ENCODE peak calls at places on chromosomes 4 and X, in eight cellular contexts. P is small intestine, F is pancreas, X is stomach, Q is upper lobe of right lung, Y is right cardiac atrium, L is uterus, G is aorta. E is an unnamed sample.

GRCh38 chr4:138841341-138841740 is 174.2 kb upstream of the NOCT start:
- DNase-seq in P (no peak), F (no peak), X (no peak), Q (no peak), Y (no peak), L (no peak), G (no peak), E (no peak)

GRCh38 chrX:49059209-49060191 is 701 bp downstream of the CCDC120 start:
- DNase-seq in P (peak), F (no peak), X (peak), Q (no peak), Y (no peak), L (no peak), G (no peak), E (no peak)

GRCh38 chrX:153816821-153817220 is 13.5 kb downstream of the PDZD4 start:
- DNase-seq in P (no peak), F (no peak), X (no peak), Q (no peak), Y (peak), L (no peak), G (peak), E (no peak)

GRCh38 chr4:96035727-96036126 is 195.8 kb downstream of the PDHA2 start:
- DNase-seq in P (no peak), F (no peak), X (no peak), Q (no peak), Y (no peak), L (no peak), G (no peak), E (no peak)

GRCh38 chr4:122234686-122235085 is 82.6 kb downstream of the BLTP1 start:
- DNase-seq in P (no peak), F (no peak), X (no peak), Q (no peak), Y (no peak), L (no peak), G (no peak), E (no peak)

GRCh38 chr4:186621959-186622553 is 66.7 kb upstream of the MTNR1A start:
- DNase-seq in P (no peak), F (no peak), X (no peak), Q (no peak), Y (no peak), L (no peak), G (no peak), E (no peak)

GRCh38 chrX:81120936-81121351 is 80.8 kb downstream of the HMGN5 start:
- DNase-seq in P (peak), F (peak), X (peak), Q (no peak), Y (peak), L (peak), G (no peak), E (peak)

GRCh38 chr4:151865744-151866143 is 104.9 kb upstream of the GATB start:
- DNase-seq in P (no peak), F (no peak), X (no peak), Q (no peak), Y (no peak), L (no peak), G (no peak), E (no peak)

GRCh38 chr4:57233391-57233790 is 123.2 kb upstream of the IGFBP7 start:
- DNase-seq in P (no peak), F (no peak), X (no peak), Q (no peak), Y (no peak), L (no peak), G (no peak), E (no peak)

GRCh38 chrX:13763489-13763888 is 28.9 kb downstream of the OFD1 start:
- DNase-seq in P (no peak), F (no peak), X (peak), Q (no peak), Y (peak), L (no peak), G (peak), E (peak)

GRCh38 chr4:128558896-128559669 is 250.4 kb upstream of the JADE1 start:
- DNase-seq in P (no peak), F (no peak), X (no peak), Q (no peak), Y (peak), L (peak), G (peak), E (no peak)

GRCh38 chr4:123937612-123938011 is 541.0 kb downstream of the SPRY1 start:
- DNase-seq in P (no peak), F (no peak), X (no peak), Q (no peak), Y (no peak), L (no peak), G (no peak), E (no peak)

GRCh38 chr4:80307183-80307735 is 28.3 kb upstream of the CFAP299 start:
- DNase-seq in P (no peak), F (no peak), X (no peak), Q (no peak), Y (no peak), L (no peak), G (no peak), E (no peak)

GRCh38 chrX:125436855-125437254 is 117.2 kb downstream of the TEX13C start:
- DNase-seq in P (no peak), F (no peak), X (no peak), Q (no peak), Y (no peak), L (no peak), G (no peak), E (no peak)

GRCh38 chr4:54902261-54902660 is 223.1 kb downstream of the KDR start:
- DNase-seq in P (no peak), F (no peak), X (no peak), Q (no peak), Y (no peak), L (no peak), G (no peak), E (no peak)

GRCh38 chr4:52926575-52926974 is 64.5 kb downstream of the RASL11B start:
- DNase-seq in P (no peak), F (no peak), X (no peak), Q (no peak), Y (no peak), L (no peak), G (no peak), E (no peak)

GRCh38 chrX:108250654-108251579 is 159.3 kb downstream of the ATG4A start:
- DNase-seq in P (no peak), F (no peak), X (no peak), Q (no peak), Y (peak), L (peak), G (no peak), E (no peak)

GRCh38 chr4:151541438-151542071 is 132.6 kb downstream of the FHIP1A start:
- DNase-seq in P (no peak), F (no peak), X (no peak), Q (no peak), Y (no peak), L (peak), G (no peak), E (no peak)

GRCh38 chr4:40856836-40857362 is 107.1 kb downstream of the NSUN7 start:
- DNase-seq in P (peak), F (peak), X (peak), Q (peak), Y (peak), L (peak), G (peak), E (peak)

GRCh38 chrX:31036895-31037294 is 34.9 kb downstream of the FTHL17 start:
- DNase-seq in P (peak), F (peak), X (peak), Q (no peak), Y (peak), L (peak), G (peak), E (no peak)

GRCh38 chr4:6221296-6221850 is 21.0 kb upstream of the JAKMIP1 start:
- DNase-seq in P (no peak), F (no peak), X (peak), Q (no peak), Y (no peak), L (no peak), G (no peak), E (no peak)

GRCh38 chrX:42930951-42931350 is 153.0 kb upstream of the PPP1R2C start:
- DNase-seq in P (no peak), F (no peak), X (no peak), Q (no peak), Y (no peak), L (no peak), G (no peak), E (no peak)

GRCh38 chrX:21798677-21799219 is 40.7 kb upstream of the MBTPS2 start:
- DNase-seq in P (peak), F (peak), X (peak), Q (no peak), Y (no peak), L (no peak), G (no peak), E (peak)

GRCh38 chr4:27018910-27019309 is 158.3 kb downstream of the STIM2 start:
- DNase-seq in P (no peak), F (no peak), X (no peak), Q (no peak), Y (no peak), L (no peak), G (no peak), E (no peak)

GRCh38 chrX:9724711-9725110 is 40.9 kb downstream of the GPR143 start:
- DNase-seq in P (no peak), F (no peak), X (no peak), Q (no peak), Y (no peak), L (no peak), G (no peak), E (no peak)

GRCh38 chr4:114386637-114387233 is 211.9 kb upstream of the UGT8 start:
- DNase-seq in P (peak), F (no peak), X (no peak), Q (no peak), Y (no peak), L (no peak), G (no peak), E (no peak)

GRCh38 chr4:1348746-1349145 is 1.7 kb downstream of the UVSSA start:
- DNase-seq in P (no peak), F (peak), X (no peak), Q (no peak), Y (peak), L (no peak), G (no peak), E (no peak)
- H3K27ac ChIP-seq in P (no peak), F (no peak), X (peak), Q (peak), Y (no peak), L (peak), G (peak), E (no peak)

DNA sequence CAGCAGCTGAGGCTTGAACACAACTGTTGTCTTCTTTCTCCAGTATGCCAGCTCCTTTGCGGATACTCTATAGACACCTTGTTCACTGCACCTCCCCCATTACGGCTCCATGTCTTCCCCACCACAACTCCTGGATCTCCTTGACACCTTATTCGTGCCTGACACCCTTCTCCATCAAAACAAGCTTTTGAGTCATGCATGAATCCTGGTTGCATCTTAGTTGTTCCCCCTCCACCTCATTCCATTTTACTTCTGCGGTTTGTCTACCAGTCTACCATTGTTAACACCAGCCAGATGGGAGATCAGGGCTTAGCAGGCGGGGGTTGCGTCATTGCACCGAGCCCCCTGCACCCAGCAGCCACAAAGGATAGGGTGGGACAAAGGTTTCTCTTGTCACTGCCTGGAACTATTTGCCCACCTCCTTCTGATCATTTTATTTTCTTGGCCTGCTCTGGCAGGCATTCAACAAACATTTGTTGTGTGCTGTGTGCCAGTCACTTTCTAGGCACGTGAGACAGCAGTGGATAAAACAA is 2.0 kb upstream of the CDK16 start:
- DNase-seq in P (no peak), F (no peak), X (no peak), Q (no peak), Y (no peak), L (no peak), G (no peak), E (no peak)
- H3K4me3 ChIP-seq in P (no peak), F (no peak), X (no peak), Q (no peak), Y (no peak), L (no peak), G (no peak), E (no peak)

GRCh38 chrX:68881911-68882310 is 53.1 kb downstream of the EFNB1 start:
- DNase-seq in P (no peak), F (no peak), X (no peak), Q (no peak), Y (no peak), L (no peak), G (no peak), E (no peak)

GRCh38 chrX:68878977-68879376 is 50.2 kb downstream of the EFNB1 start:
- DNase-seq in P (peak), F (no peak), X (no peak), Q (no peak), Y (no peak), L (no peak), G (no peak), E (no peak)

GRCh38 chrX:68877606-68878005 is 48.8 kb downstream of the EFNB1 start:
- DNase-seq in P (no peak), F (no peak), X (no peak), Q (no peak), Y (no peak), L (no peak), G (no peak), E (no peak)

GRCh38 chrX:68883800-68884199 is 55.0 kb downstream of the EFNB1 start:
- DNase-seq in P (peak), F (no peak), X (no peak), Q (no peak), Y (no peak), L (no peak), G (no peak), E (no peak)

DNA sequence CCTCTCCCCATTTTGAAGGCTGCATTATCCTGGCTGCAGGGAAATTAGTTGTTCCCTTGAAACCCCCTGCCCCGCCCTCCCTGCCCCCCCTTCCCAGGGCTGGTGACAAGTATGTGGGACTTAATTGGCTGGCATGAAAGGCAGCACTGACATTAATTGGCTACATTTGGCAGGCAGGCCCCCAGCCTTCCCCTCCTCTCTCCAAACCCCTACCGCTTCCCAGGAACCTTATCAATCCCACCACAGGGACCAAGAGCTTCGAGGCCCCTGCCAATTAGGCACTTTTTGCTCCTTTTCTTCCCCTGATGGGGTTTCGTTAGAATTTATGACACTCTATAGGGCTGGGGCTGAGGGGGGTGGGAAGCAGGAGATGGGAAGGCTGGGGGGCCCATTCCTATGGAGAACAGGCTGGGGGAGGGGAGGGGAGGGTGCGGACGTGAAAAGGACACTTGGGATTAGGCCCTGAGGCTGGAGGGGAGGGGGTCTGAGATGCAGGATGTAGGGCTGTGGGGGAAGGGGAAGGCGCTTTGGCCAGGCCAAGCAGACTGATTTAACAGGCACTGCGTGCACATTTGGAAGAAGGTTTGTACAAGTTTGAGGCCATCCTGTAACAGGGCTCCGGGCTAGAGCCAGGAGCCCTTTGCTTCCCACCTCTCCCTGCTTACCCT is 52.2 kb downstream of the EFNB1 start:
- DNase-seq in P (no peak), F (no peak), X (no peak), Q (no peak), Y (no peak), L (no peak), G (no peak), E (no peak)
- H3K27ac ChIP-seq in P (no peak), F (no peak), X (no peak), Q (no peak), Y (peak), L (no peak), G (no peak), E (no peak)

DNA sequence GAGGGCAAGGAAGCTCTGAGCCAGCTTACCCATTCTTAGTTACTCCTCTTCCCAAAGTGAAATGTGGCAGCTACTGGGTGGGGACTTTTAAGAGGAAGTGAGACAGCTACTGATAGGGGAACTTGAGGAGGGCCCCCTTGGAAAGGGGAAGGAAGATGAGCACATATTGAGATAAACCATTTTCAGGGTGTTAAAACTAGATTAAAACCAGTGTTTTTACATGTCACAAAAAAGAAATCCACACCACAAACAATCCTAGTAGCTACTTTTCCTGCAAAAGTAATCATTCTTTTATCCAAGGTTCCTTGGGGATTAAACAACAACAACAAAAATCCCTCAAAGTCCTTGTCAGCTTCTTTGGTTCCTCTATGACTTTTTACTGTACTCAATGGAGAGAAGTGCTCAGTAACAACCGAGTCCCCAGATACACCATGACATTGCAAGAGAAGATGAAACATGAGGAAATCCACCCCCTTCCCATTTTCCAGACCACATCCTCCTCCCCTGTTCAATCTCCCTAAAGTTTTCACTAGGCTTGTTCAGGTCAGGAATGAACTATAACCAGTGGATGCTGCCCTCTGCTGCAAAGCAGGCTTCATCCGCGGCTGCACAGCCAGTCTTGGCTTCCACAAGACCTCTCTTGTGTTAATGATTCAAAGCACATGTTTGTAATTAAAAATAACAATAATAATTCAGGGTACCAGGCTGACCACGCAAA is 113.5 kb upstream of the TMEM164 start:
- DNase-seq in P (no peak), F (no peak), X (no peak), Q (no peak), Y (peak), L (no peak), G (no peak), E (no peak)
- H3K4me3 ChIP-seq in P (no peak), F (no peak), X (no peak), Q (no peak), Y (no peak), L (no peak), G (no peak), E (no peak)

DNA sequence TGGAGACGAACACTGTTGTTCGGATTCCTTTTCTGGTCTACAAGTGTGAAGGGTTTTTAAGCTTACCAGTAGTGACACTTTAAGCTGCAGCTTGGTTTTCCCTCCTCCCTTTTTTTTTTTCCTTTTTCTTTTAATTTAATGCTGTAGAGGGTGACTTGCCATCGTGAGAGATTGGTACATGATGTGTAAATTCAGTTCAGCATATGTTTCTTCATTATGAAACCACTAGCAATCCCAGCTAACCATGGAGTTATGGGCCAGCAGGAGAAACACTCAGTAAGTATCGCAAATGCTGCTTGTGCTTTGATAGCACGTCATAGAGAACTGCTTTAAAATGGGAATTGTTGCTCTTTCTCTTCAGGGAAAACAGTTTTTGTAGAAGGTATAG is 165.1 kb downstream of the RAPGEF2 start:
- DNase-seq in P (no peak), F (no peak), X (no peak), Q (no peak), Y (no peak), L (no peak), G (no peak), E (no peak)
- H3K27ac ChIP-seq in P (no peak), F (no peak), X (no peak), Q (peak), Y (peak), L (no peak), G (peak), E (peak)

GRCh38 chr4:1637580-1638271 is 46.4 kb downstream of the FAM53A start:
- DNase-seq in P (no peak), F (no peak), X (no peak), Q (no peak), Y (peak), L (no peak), G (no peak), E (no peak)

GRCh38 chr4:1639299-1639868 is 44.7 kb downstream of the FAM53A start:
- DNase-seq in P (peak), F (no peak), X (no peak), Q (no peak), Y (no peak), L (no peak), G (no peak), E (no peak)

GRCh38 chr4:1638873-1639272 is 45.2 kb downstream of the FAM53A start:
- DNase-seq in P (no peak), F (no peak), X (no peak), Q (no peak), Y (peak), L (no peak), G (no peak), E (no peak)

GRCh38 chr4:1636490-1637211 is 47.5 kb downstream of the FAM53A start:
- DNase-seq in P (no peak), F (no peak), X (no peak), Q (no peak), Y (no peak), L (no peak), G (no peak), E (no peak)

DNA sequence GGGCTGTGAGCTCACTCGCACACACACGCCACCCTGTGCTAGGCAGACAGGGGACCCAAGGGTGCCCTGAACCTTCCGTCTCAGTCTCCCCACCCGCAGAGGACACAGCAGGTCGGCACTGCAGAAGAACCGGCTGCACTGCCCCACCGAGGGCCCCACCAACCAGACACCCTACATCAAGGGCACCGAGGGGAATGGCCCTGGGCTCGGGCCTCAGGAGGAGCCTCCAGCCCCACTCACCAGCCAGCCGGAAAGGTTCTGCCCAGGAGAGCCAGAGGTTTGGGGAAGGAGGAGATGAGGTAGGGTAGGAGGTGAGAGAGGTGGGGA is 45.9 kb downstream of the FAM53A start:
- DNase-seq in P (no peak), F (no peak), X (no peak), Q (no peak), Y (peak), L (no peak), G (no peak), E (no peak)
- H3K4me3 ChIP-seq in P (no peak), F (no peak), X (no peak), Q (no peak), Y (no peak), L (no peak), G (no peak), E (no peak)

DNA sequence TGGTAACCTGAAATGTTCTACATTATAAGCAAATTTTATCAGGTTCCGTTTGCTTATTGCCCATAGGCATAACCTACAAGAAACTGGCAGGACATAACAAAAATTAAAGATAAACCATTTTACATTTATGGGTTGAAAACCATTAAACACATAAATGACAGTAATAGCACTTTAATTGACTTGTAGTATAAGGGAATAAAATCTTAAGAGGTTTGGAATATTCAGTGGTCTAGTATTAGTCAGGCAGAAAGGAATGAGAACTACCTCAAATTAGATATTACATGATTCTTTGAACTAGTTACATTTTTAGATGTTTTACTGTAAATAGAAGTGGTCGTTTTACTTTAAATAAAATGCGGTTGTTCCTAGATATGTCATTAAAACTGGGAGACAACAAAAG is 111.9 kb downstream of the ADAMTS3 start:
- DNase-seq in P (no peak), F (no peak), X (no peak), Q (no peak), Y (no peak), L (no peak), G (no peak), E (no peak)
- H3K27ac ChIP-seq in P (no peak), F (no peak), X (no peak), Q (no peak), Y (no peak), L (no peak), G (no peak), E (no peak)

GRCh38 chr4:25951390-25951952 is 37.5 kb downstream of the SMIM20 start:
- DNase-seq in P (no peak), F (no peak), X (no peak), Q (no peak), Y (no peak), L (no peak), G (no peak), E (no peak)
- H3K4me3 ChIP-seq in P (no peak), F (no peak), X (no peak), Q (no peak), Y (no peak), L (no peak), G (no peak), E (no peak)